ENCODE peak calls at places on chromosomes 4 and X, in five cellular contexts. Q, Z, W, F and L are unnamed samples. For H3K36me3, the result is how much of the 10 kb centered on the place peaks cover.

GRCh38 chrX:15718283-15718970 is 19.6 kb upstream of the CA5B start:
- DNase-seq in Q (peak), W (no peak), Z (no peak), F (peak), L (no peak)

GRCh38 chr4:165079476-165079875 is 25.8 kb downstream of the TRIM75 start:
- DNase-seq in Z (no peak), F (no peak), Q (no peak), W (no peak), L (no peak)

GRCh38 chrX:151151668-151152267 is 24.6 kb upstream of the GPR50 start:
- DNase-seq in Z (peak), Q (peak), F (peak), W (no peak), L (peak)

GRCh38 chr4:107666134-107666533 is 53.9 kb downstream of the PAPSS1 start:
- DNase-seq in Q (peak), F (no peak), W (no peak), Z (no peak), L (no peak)

GRCh38 chrX:41693024-41693423 is 4.3 kb downstream of the GPR34 start:
- DNase-seq in W (no peak), F (no peak), Q (no peak), Z (no peak), L (no peak)

GRCh38 chr4:48490680-48491513 is 845 bp downstream of the ZAR1 start:
- DNase-seq in W (no peak), F (no peak), Z (peak), Q (no peak), L (no peak)

GRCh38 chr4:184280591-184281071 is 63.0 kb upstream of the ENPP6 start:
- DNase-seq in W (peak), Q (peak), Z (no peak), F (no peak), L (peak)

GRCh38 chr4:31984872-31985271 is 1264.7 kb downstream of the PCDH7 start:
- DNase-seq in F (no peak), Q (no peak), Z (no peak), W (no peak), L (no peak)

GRCh38 chr4:25821899-25822298 is 40.9 kb downstream of the SEL1L3 start:
- DNase-seq in W (no peak), Z (peak), F (no peak), Q (no peak), L (no peak)

GRCh38 chr4:5863461-5864113 is 29.3 kb downstream of the CRMP1 start:
- DNase-seq in Z (no peak), F (peak), W (no peak), Q (no peak), L (no peak)

GRCh38 chr4:6076391-6076790 is 58.2 kb upstream of the C4orf50 start:
- DNase-seq in Q (no peak), F (no peak), Z (no peak), W (no peak), L (peak)

GRCh38 chr4:82842593-82842992 is 44.0 kb upstream of the SCD5 start:
- DNase-seq in F (no peak), W (no peak), Q (peak), Z (no peak), L (peak)

GRCh38 chrX:44088755-44089154 is 115.6 kb upstream of the NDP start:
- DNase-seq in Q (no peak), W (no peak), F (no peak), Z (no peak), L (no peak)

GRCh38 chr4:105343523-105343931 is 130.3 kb downstream of the PPA2 start:
- DNase-seq in W (no peak), Z (no peak), Q (no peak), F (no peak), L (no peak)

GRCh38 chr4:74428278-74428677 is 16.7 kb upstream of the AREG start:
- DNase-seq in Z (no peak), Q (no peak), F (no peak), W (no peak), L (no peak)
- TF ChIP-seq ATF3 in Z (no peak), Q (no peak), F (no peak), W (no peak), L (no peak)

GRCh38 chr4:152640058-152640921 is 39.5 kb downstream of the TMEM154 start:
- DNase-seq in Z (no peak), F (no peak), W (no peak), Q (no peak), L (peak)
- H3K36me3 ChIP-seq in Z (under half), F (under half), W (under half), Q (under half), L (under half)

GRCh38 chr4:51842554-51843308 is at the start of gene DCUN1D4:
- DNase-seq in Z (peak), Q (peak), F (peak), W (peak), L (peak)

GRCh38 chr4:51845055-51845426 is 2.1 kb downstream of the DCUN1D4 start:
- DNase-seq in W (peak), Q (no peak), Z (no peak), F (no peak), L (no peak)

GRCh38 chr4:51844157-51845054 is 1.5 kb downstream of the DCUN1D4 start:
- DNase-seq in Q (peak), Z (peak), W (peak), F (peak), L (peak)

GRCh38 chr4:51842167-51842553 is 793 bp upstream of the DCUN1D4 start:
- DNase-seq in F (no peak), Z (no peak), W (no peak), Q (no peak), L (no peak)

DNA sequence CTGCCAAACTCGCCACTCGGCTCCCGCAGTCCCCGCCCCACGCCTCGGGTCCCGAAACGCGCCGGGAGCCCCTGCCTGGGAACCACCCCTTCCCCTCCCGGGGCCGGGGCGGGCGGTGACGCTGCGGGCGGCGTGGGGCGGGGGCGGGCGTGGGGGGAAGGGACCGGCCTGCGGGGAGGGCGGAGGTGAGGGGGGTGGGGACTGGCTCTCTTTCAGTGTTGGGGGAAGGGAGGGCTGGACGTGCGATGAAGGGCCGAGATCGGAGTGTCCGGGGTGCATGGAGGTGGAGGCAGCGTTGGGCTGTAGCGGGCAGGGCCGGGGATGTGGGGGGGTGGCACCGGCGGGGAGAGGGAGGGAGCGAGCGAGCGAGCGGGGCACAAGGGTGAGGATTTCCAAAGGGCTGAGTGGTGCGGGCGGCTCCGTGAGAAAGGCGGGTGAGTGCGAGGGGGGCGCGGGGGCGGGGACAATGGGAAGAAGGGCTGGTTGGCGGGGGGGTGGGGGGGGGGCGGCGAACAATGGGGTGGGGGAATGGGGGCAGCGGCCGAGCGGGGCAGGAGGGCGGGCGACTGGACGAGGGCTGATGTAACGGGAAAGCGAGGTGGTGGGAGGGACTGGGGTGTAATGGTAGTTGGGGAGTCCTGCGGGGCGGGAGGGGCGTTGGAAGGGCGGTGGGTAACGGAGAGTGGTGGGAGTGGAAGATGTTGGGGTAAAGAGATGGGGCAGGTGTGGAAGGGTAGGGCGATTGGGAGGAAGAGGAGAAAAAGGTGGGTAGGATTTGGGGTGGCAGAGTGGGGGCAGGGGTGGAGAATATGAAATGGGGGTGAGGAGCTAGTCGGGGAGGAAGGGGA is 580 bp downstream of the DCUN1D4 start:
- DNase-seq in Z (no peak), W (no peak), Q (peak), F (no peak), L (peak)
- TF ChIP-seq ATF3 in Z (no peak), W (no peak), Q (no peak), F (no peak), L (no peak)

GRCh38 chr4:3122081-3122563 is 47.6 kb downstream of the HTT start:
- DNase-seq in F (no peak), Q (no peak), Z (no peak), W (no peak), L (no peak)

GRCh38 chr4:3121110-3121509 is 46.6 kb downstream of the HTT start:
- DNase-seq in F (no peak), W (no peak), Q (no peak), Z (no peak), L (no peak)

GRCh38 chr4:3123201-3123671 is 48.8 kb downstream of the HTT start:
- DNase-seq in Q (no peak), F (no peak), W (no peak), Z (no peak), L (no peak)

GRCh38 chr4:3124070-3124767 is 49.7 kb downstream of the HTT start:
- DNase-seq in Z (no peak), W (no peak), Q (no peak), F (no peak), L (no peak)

DNA sequence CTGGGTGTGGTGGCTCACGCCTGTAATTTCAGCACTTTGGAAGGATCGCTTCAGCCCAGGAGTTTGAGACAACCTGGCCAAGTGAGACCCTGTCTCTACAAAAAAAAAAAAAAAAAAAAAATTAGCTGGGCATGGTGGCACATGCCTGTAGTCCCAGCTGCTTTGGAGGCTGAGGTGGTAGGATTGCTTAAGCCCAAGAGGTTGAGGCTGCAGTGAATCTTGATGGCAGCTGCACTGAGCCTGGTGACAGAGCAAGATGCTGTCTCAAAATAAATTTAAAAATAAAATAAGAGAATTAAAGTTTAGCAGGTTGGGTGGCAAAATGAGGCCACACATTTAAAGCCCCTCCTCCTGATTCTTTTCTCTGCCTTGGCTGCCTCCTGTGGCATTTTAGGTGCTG is 47.1 kb downstream of the HTT start:
- DNase-seq in Q (no peak), F (no peak), W (no peak), Z (no peak), L (no peak)
- H3K36me3 ChIP-seq in Q (under half), F (under half), W (under half), Z (under half), L (under half)

DNA sequence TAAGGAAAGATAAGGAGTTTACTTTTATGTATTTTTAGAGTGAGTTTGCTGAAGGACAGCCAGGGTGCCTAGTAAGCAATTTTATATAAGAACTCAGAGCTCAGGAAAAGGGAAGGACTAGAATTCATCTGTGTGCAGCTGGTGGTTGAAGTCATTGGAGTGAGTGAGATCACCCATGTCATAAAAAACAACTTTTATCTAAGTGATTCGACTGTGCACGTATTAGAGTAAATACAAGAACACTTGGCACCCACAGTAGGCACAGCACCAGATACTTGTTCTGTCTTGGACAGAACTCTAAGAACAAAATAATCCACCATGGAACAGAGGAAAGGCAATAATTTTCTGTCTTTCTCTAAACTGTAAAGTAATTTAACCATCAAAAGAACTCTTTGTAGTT is 31.6 kb downstream of the SYNPO2 start:
- DNase-seq in Q (no peak), F (no peak), W (no peak), Z (no peak), L (no peak)
- TF ChIP-seq ATF3 in Q (no peak), F (no peak), W (no peak), Z (no peak), L (no peak)

DNA sequence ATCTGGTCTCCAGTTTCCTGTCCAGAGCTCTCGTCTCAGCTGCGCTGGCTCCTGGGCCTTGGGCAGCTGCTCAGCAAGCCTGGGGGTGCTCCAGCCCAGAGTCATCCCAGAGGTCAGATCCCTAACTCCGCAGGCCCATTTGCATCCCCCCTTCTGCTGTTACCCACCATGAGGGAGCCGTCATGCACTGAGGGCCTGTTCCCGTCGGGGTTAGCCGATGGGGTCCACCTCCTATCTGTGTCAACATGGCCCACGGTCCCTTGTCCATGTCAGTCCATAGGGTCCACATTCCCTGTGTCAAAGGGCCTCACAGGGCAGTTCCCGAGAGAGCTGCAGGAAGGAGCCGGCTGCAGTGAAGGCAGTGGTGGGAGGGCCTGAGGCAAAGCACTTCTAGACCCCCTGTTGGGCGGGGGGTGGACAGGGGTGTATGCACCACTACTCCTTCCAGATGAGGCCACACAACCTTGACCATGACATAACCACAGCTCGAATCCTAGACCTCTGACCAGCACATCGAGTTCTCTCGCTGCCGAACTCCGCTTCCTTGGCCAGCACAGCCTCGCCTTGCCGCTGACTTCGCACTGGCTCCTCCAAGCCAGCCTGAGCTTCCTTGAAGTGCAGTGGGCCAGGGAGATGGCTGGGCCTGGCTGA is 24.9 kb downstream of the WDR1 start:
- DNase-seq in W (no peak), F (no peak), Q (no peak), Z (no peak), L (no peak)
- H3K36me3 ChIP-seq in W (half or more), F (under half), Q (half or more), Z (under half), L (half or more)

DNA sequence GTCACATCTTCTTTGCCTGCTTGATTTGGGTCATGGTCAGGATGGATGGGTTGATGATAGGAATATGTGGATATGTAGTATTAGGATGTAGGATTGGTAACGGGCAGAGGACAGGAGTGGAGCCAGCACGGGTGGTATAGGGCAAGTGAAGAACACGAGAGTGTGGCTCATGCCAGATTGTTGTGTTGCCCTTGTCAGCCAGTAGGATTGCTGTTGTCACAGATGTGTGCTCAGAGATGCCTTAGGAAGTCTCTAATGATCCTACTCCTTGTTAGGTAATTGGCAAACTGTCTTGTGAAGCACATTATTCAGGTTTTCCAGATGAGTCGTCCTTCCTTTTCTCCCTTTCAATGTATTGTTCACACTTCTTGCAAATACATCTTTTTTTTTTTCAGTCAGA is 5.5 kb downstream of the ATP10D start:
- DNase-seq in W (no peak), F (peak), Q (peak), Z (no peak), L (no peak)
- TF ChIP-seq ATF3 in W (no peak), F (no peak), Q (no peak), Z (no peak), L (no peak)

GRCh38 chr4:39304651-39305050 is 61.5 kb downstream of the RFC1 start:
- DNase-seq in W (no peak), Q (no peak), F (no peak), Z (no peak), L (peak)

GRCh38 chr4:39303871-39304270 is 62.3 kb downstream of the RFC1 start:
- DNase-seq in W (no peak), Q (no peak), F (no peak), Z (no peak), L (no peak)

GRCh38 chr4:39305902-39306677 is 60.1 kb downstream of the RFC1 start:
- DNase-seq in Z (no peak), Q (no peak), W (no peak), F (no peak), L (peak)

GRCh38 chr4:39312821-39313220 is 53.3 kb downstream of the RFC1 start:
- DNase-seq in Q (no peak), W (no peak), F (no peak), Z (no peak), L (no peak)

DNA sequence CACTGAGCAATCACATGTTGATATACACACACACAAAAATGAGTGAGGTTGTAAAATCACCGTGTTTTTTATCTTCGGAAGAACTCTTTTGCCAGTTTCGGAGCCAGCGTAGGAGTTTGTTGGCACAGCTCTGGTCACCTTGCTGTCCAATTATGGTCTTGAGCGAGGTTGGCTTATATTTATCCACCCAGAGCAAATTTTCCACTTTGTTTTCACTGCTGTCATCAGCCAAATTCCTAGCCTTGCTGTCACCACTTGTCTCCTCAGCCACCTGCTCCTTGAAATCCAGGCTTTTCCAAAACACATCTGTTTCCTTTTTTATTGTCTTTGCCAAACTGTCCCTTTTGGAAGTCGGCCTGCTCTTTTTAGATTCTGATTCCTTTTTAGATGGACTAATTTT is 57.6 kb downstream of the RFC1 start:
- DNase-seq in F (no peak), Q (no peak), Z (no peak), W (no peak), L (no peak)
- H3K36me3 ChIP-seq in F (under half), Q (under half), Z (under half), W (under half), L (half or more)

GRCh38 chr4:56783986-56784385 is 37.5 kb downstream of the SPINK2 start:
- DNase-seq in F (no peak), W (no peak), Z (no peak), Q (no peak), L (no peak)

GRCh38 chr4:56787380-56787779 is 34.1 kb downstream of the SPINK2 start:
- DNase-seq in Z (no peak), Q (no peak), W (no peak), F (no peak), L (peak)

GRCh38 chr4:56786955-56787354 is 34.5 kb downstream of the SPINK2 start:
- DNase-seq in F (no peak), W (no peak), Z (no peak), Q (no peak), L (no peak)

DNA sequence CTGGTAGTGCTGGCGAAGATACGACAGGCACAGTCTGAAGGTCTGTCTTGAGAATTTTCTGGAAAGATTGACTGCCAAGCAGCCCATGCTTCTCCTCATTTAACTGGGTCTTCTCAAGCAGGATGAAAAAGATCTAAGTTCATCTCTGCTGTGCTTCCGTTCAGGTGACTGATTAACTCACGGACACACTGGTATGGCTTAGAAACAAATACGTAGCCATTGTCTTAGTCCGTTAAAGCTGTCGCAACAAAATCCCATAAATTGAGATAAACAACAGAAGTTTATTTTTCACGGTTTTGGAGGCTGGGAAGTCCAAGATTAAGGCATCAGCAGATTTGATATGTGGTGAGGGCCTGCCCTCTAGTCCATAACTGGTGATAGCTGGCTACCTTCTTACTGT is 39.5 kb downstream of the SPINK2 start:
- DNase-seq in F (no peak), W (no peak), Z (no peak), Q (peak), L (no peak)
- TF ChIP-seq ATF3 in F (no peak), W (no peak), Z (no peak), Q (no peak), L (no peak)

DNA sequence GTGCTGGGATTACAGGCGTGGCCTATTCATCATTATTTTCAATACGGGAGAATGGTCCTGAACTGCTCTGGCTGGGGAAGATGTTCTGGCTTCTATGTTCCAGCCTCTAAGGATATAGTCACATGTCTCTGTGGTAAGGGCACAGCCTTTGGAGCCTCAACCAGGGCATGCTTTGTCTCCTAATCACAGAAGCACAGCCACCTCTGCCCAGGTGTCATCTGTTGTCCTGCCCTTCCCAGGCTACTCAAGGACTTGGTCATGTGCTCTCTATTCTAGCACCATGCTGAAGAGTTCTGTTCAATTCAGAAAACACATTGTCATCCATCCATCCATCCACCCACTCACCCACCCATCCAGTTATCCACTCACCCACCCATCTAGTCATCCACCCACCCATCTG is 29.5 kb downstream of the ASMTL start:
- DNase-seq in Z (no peak), F (no peak), W (no peak), Q (no peak), L (no peak)
- H3K36me3 ChIP-seq in Z (under half), F (under half), W (under half), Q (under half), L (under half)